ENCODE peak calls at places on chromosomes 13 and 19, in ten cellular contexts. A, U, I, J, Z, T, E, L, G and H are unnamed samples.

GRCh38 chr19:11560404-11560988 is 1.5 kb upstream of the ELOF1 start:
- DNase-seq in A (peak; percentile 84), U (peak; percentile 59), I (peak; percentile 59), J (peak; percentile 52), Z (no peak), T (peak; percentile 59), E (peak; percentile 63), L (peak; percentile 86), G (peak; percentile 60), H (peak; percentile 35)

GRCh38 chr13:95275322-95276118 is 25.7 kb downstream of the ABCC4 start:
- DNase-seq in A (no peak), U (no peak), I (no peak), J (no peak), Z (no peak), T (no peak), E (no peak), L (no peak), G (no peak), H (no peak)

GRCh38 chr13:30659980-30660379 is 42.3 kb downstream of the USPL1 start:
- DNase-seq in A (no peak), U (no peak), I (no peak), J (no peak), Z (no peak), T (no peak), E (no peak), L (no peak), G (no peak), H (no peak)

GRCh38 chr13:97112451-97113152 is 109.5 kb upstream of the MBNL2 start:
- DNase-seq in A (peak; percentile 37), U (no peak), I (no peak), J (no peak), Z (no peak), T (no peak), E (no peak), L (no peak), G (no peak), H (no peak)

GRCh38 chr13:67101730-67102467 is 128.2 kb downstream of the PCDH9 start:
- DNase-seq in A (peak; percentile 6), U (no peak), I (no peak), J (no peak), Z (no peak), T (no peak), E (no peak), L (no peak), G (no peak), H (no peak)

GRCh38 chr13:38697628-38698333 is 10.9 kb downstream of the FREM2 start:
- DNase-seq in A (no peak), U (no peak), I (no peak), J (no peak), Z (no peak), T (no peak), E (no peak), L (no peak), G (no peak), H (peak; percentile 38)

GRCh38 chr19:46299004-46299509 is 2.2 kb downstream of the HIF3A start:
- DNase-seq in A (peak; percentile 50), U (no peak), I (peak; percentile 98), J (no peak), Z (peak; percentile 52), T (no peak), E (no peak), L (peak; percentile 19), G (no peak), H (no peak)

GRCh38 chr13:113001251-113002140 is 32.5 kb downstream of the MCF2L start:
- DNase-seq in A (peak; percentile 3), U (no peak), I (peak; percentile 80), J (peak; percentile 65), Z (no peak), T (peak; percentile 47), E (no peak), L (peak; percentile 31), G (no peak), H (no peak)

GRCh38 chr13:100214886-100215285 is 126.0 kb downstream of the PCCA start:
- DNase-seq in A (peak; percentile 93), U (no peak), I (no peak), J (no peak), Z (peak; percentile 72), T (no peak), E (no peak), L (no peak), G (no peak), H (no peak)

GRCh38 chr19:49057636-49058234 is at the start of gene CGB7:
- DNase-seq in A (peak; percentile 35), U (peak; percentile 47), I (peak; percentile 85), J (peak; percentile 68), Z (no peak), T (no peak), E (peak; percentile 71), L (no peak), G (no peak), H (no peak)

GRCh38 chr13:23350009-23350408 is 83.5 kb downstream of the SACS start:
- DNase-seq in A (no peak), U (no peak), I (no peak), J (no peak), Z (no peak), T (no peak), E (no peak), L (no peak), G (no peak), H (peak; percentile 85)

GRCh38 chr19:46732966-46733692 is 12.7 kb upstream of the FKRP start:
- DNase-seq in A (peak; percentile 44), U (no peak), I (no peak), J (no peak), Z (no peak), T (no peak), E (no peak), L (peak; percentile 99), G (no peak), H (no peak)

GRCh38 chr19:5143471-5144411 is 174.8 kb downstream of the KDM4B start:
- DNase-seq in A (no peak), U (no peak), I (no peak), J (no peak), Z (no peak), T (no peak), E (peak; percentile 43), L (no peak), G (peak; percentile 64), H (no peak)

GRCh38 chr13:21735621-21736401 is 64.9 kb downstream of the FGF9 start:
- DNase-seq in A (no peak), U (no peak), I (peak; percentile 17), J (no peak), Z (no peak), T (no peak), E (no peak), L (no peak), G (no peak), H (no peak)

GRCh38 chr13:74148437-74148836 is 14.2 kb upstream of the KLF12 start:
- DNase-seq in A (no peak), U (no peak), I (no peak), J (no peak), Z (no peak), T (no peak), E (no peak), L (no peak), G (no peak), H (no peak)

GRCh38 chr19:44303976-44304568 is 753 bp downstream of the ZNF235 start:
- DNase-seq in A (peak; percentile 3), U (no peak), I (peak; percentile 5), J (no peak), Z (no peak), T (no peak), E (peak; percentile 20), L (peak; percentile 62), G (no peak), H (peak; percentile 2)

GRCh38 chr13:99982021-99982740 is 597 bp downstream of the ZIC2 start:
- DNase-seq in A (no peak), U (no peak), I (no peak), J (no peak), Z (no peak), T (no peak), E (peak; percentile 55), L (peak; percentile 9), G (no peak), H (no peak)

GRCh38 chr19:50967924-50968708 is 1.3 kb downstream of the KLK6 start:
- DNase-seq in A (no peak), U (no peak), I (no peak), J (no peak), Z (no peak), T (no peak), E (no peak), L (no peak), G (no peak), H (no peak)

GRCh38 chr13:37295046-37295445 is 189.6 kb upstream of the CSNK1A1L start:
- DNase-seq in A (no peak), U (no peak), I (no peak), J (no peak), Z (no peak), T (no peak), E (no peak), L (no peak), G (no peak), H (no peak)

GRCh38 chr19:41753936-41754529 is 1.3 kb upstream of the CEACAM6 start:
- DNase-seq in A (peak; percentile 4), U (peak; percentile 65), I (peak; percentile 80), J (peak; percentile 33), Z (no peak), T (peak; percentile 51), E (peak; percentile 81), L (peak; percentile 63), G (peak; percentile 64), H (no peak)

GRCh38 chr13:110953833-110954532 is 39.1 kb upstream of the ANKRD10 start:
- DNase-seq in A (no peak), U (no peak), I (no peak), J (no peak), Z (no peak), T (no peak), E (no peak), L (no peak), G (no peak), H (no peak)

GRCh38 chr19:2867025-2867991 is at the start of gene ZNF556:
- DNase-seq in A (no peak), U (no peak), I (no peak), J (no peak), Z (no peak), T (no peak), E (peak; percentile 26), L (peak; percentile 70), G (no peak), H (peak; percentile 61)

GRCh38 chr19:34308381-34309367 is 54.3 kb downstream of the GARRE1 start:
- DNase-seq in A (no peak), U (no peak), I (no peak), J (no peak), Z (no peak), T (no peak), E (no peak), L (peak; percentile 38), G (no peak), H (no peak)

GRCh38 chr13:114110091-114110829 is 22.2 kb downstream of the RASA3 start:
- DNase-seq in A (no peak), U (peak; percentile 60), I (no peak), J (no peak), Z (no peak), T (no peak), E (peak; percentile 79), L (peak; percentile 93), G (peak; percentile 66), H (no peak)

GRCh38 chr19:43634516-43634876 is 5.2 kb downstream of the CADM4 start:
- DNase-seq in A (no peak), U (no peak), I (no peak), J (no peak), Z (no peak), T (no peak), E (no peak), L (no peak), G (no peak), H (no peak)

GRCh38 chr19:21698215-21698614 is 69.2 kb downstream of the ZNF100 start:
- DNase-seq in A (peak; percentile 1), U (no peak), I (no peak), J (no peak), Z (peak; percentile 1), T (no peak), E (no peak), L (peak; percentile 13), G (no peak), H (no peak)

GRCh38 chr19:33580026-33580644 is 41.6 kb upstream of the CHST8 start:
- DNase-seq in A (no peak), U (no peak), I (peak; percentile 30), J (no peak), Z (no peak), T (no peak), E (no peak), L (no peak), G (no peak), H (no peak)

GRCh38 chr19:3434630-3435553 is 45.4 kb downstream of the SMIM24 start:
- DNase-seq in A (peak; percentile 93), U (peak; percentile 95), I (peak; percentile 81), J (peak; percentile 94), Z (peak; percentile 72), T (peak; percentile 83), E (peak; percentile 98), L (peak; percentile 97), G (peak; percentile 96), H (peak; percentile 41)